ENCODE peak calls at places on chromosomes 1 and 21, in six cellular contexts. R is IMR-90, O is thoracic aorta, Q is breast epithelium, L is cardiac fibroblast, A is neural crest cell. Z is an unnamed sample.

GRCh38 chr1:94255476-94255875 is 18.1 kb upstream of the ARHGAP29 start:
- DNase-seq in R (peak; percentile 33), O (no peak), Q (no peak), L (peak; percentile 72), A (no peak), Z (no peak)

GRCh38 chr1:21573971-21574458 is 64.8 kb downstream of the ALPL start:
- DNase-seq in R (peak; percentile 75), O (no peak), Q (peak; percentile 85), L (peak; percentile 95), A (peak; percentile 51), Z (peak; percentile 47)

GRCh38 chr1:222276062-222276461 is 271.8 kb downstream of the HHIPL2 start:
- DNase-seq in R (no peak), O (no peak), Q (no peak), L (no peak), A (no peak), Z (no peak)

GRCh38 chr1:58773406-58773840 is 10.4 kb downstream of the JUN start:
- DNase-seq in R (peak; percentile 84), O (peak; percentile 62), Q (peak; percentile 61), L (peak; percentile 95), A (no peak), Z (peak; percentile 30)

GRCh38 chr1:156245451-156246232 is 2.2 kb downstream of the PAQR6 start:
- DNase-seq in R (no peak), O (no peak), Q (no peak), L (no peak), A (no peak), Z (peak; percentile 67)

GRCh38 chr1:215657016-215657415 is 89.9 kb downstream of the KCTD3 start:
- DNase-seq in R (no peak), O (no peak), Q (no peak), L (no peak), A (no peak), Z (no peak)

GRCh38 chr21:36134820-36135390 is at the start of gene CBR3:
- DNase-seq in R (peak; percentile 41), O (no peak), Q (no peak), L (peak; percentile 61), A (peak; percentile 23), Z (peak; percentile 39)

GRCh38 chr1:236545621-236546169 is 21.9 kb downstream of the LGALS8 start:
- DNase-seq in R (no peak), O (no peak), Q (no peak), L (no peak), A (no peak), Z (no peak)

GRCh38 chr1:88763649-88764406 is 79.8 kb downstream of the PKN2 start:
- DNase-seq in R (peak; percentile 66), O (no peak), Q (no peak), L (peak; percentile 49), A (no peak), Z (no peak)

GRCh38 chr1:154716012-154716411 is 108.0 kb upstream of the ADAR start:
- DNase-seq in R (no peak), O (no peak), Q (no peak), L (peak; percentile 39), A (no peak), Z (no peak)

GRCh38 chr1:175169305-175170018 is 23.1 kb downstream of the KIAA0040 start:
- DNase-seq in R (no peak), O (no peak), Q (no peak), L (peak; percentile 68), A (no peak), Z (no peak)

GRCh38 chr1:3453203-3453761 is 1.2 kb upstream of the ARHGEF16 start:
- DNase-seq in R (peak; percentile 48), O (no peak), Q (peak; percentile 85), L (peak; percentile 66), A (peak; percentile 92), Z (peak; percentile 90)

GRCh38 chr1:61561666-61562065 is 163.3 kb downstream of the TM2D1 start:
- DNase-seq in R (no peak), O (no peak), Q (no peak), L (peak; percentile 65), A (no peak), Z (no peak)

GRCh38 chr21:36156815-36157670 is at the start of gene DOP1B:
- DNase-seq in R (no peak), O (no peak), Q (no peak), L (no peak), A (peak; percentile 39), Z (peak; percentile 48)

GRCh38 chr1:171160611-171161354 is 24.3 kb upstream of the FMO2 start:
- DNase-seq in R (no peak), O (no peak), Q (no peak), L (peak; percentile 34), A (no peak), Z (no peak)

GRCh38 chr1:76281306-76281705 is 206.8 kb downstream of the ST6GALNAC3 start:
- DNase-seq in R (no peak), O (no peak), Q (no peak), L (no peak), A (no peak), Z (no peak)

GRCh38 chr1:32666866-32667566 is 16.0 kb downstream of the RBBP4 start:
- DNase-seq in R (no peak), O (no peak), Q (no peak), L (no peak), A (no peak), Z (no peak)

GRCh38 chr1:93707956-93708355 is 26.3 kb upstream of the BCAR3 start:
- DNase-seq in R (no peak), O (no peak), Q (no peak), L (no peak), A (no peak), Z (peak; percentile 71)

GRCh38 chr1:235881930-235882700 is 15.4 kb upstream of the LYST start:
- DNase-seq in R (no peak), O (no peak), Q (no peak), L (no peak), A (no peak), Z (no peak)

GRCh38 chr1:111992396-111992985 is 3.0 kb upstream of the KCND3 start:
- DNase-seq in R (no peak), O (no peak), Q (no peak), L (no peak), A (no peak), Z (no peak)

GRCh38 chr1:207811920-207812720 is 60.3 kb downstream of the CD46 start:
- DNase-seq in R (peak; percentile 32), O (no peak), Q (peak; percentile 90), L (peak; percentile 51), A (no peak), Z (no peak)

GRCh38 chr21:38386967-38387366 is 111.3 kb downstream of the ERG start:
- DNase-seq in R (no peak), O (no peak), Q (no peak), L (peak; percentile 22), A (no peak), Z (no peak)

GRCh38 chr1:214563881-214564280 is 12.5 kb upstream of the PTPN14 start:
- DNase-seq in R (peak; percentile 40), O (no peak), Q (no peak), L (peak; percentile 66), A (no peak), Z (no peak)

GRCh38 chr1:162387226-162388082 is 5.9 kb downstream of the C1orf226 start:
- DNase-seq in R (no peak), O (no peak), Q (no peak), L (no peak), A (no peak), Z (no peak)

GRCh38 chr1:185300152-185300551 is 16.9 kb downstream of the IVNS1ABP start:
- DNase-seq in R (no peak), O (no peak), Q (no peak), L (no peak), A (no peak), Z (no peak)

GRCh38 chr1:233269656-233270055 is 25.9 kb downstream of the PCNX2 start:
- DNase-seq in R (peak; percentile 73), O (no peak), Q (no peak), L (peak; percentile 19), A (no peak), Z (no peak)

GRCh38 chr1:82560566-82560965 is 759.8 kb downstream of the ADGRL2 start:
- DNase-seq in R (no peak), O (no peak), Q (no peak), L (no peak), A (no peak), Z (no peak)

GRCh38 chr1:25580933-25581332 is 35.7 kb upstream of the MAN1C1 start:
- DNase-seq in R (no peak), O (no peak), Q (no peak), L (no peak), A (no peak), Z (no peak)
- TF ChIP-seq CTCF in R (no peak), O (no peak), Q (no peak), L (no peak), A (no peak), Z (no peak)

GRCh38 chr1:96842215-96842614 is 120.6 kb downstream of the PTBP2 start:
- DNase-seq in R (peak; percentile 20), O (no peak), Q (no peak), L (peak; percentile 33), A (no peak), Z (no peak)
- TF ChIP-seq CTCF in R (peak; percentile 45), O (no peak), Q (no peak), L (peak; percentile 43), A (no peak), Z (peak; percentile 20)

DNA sequence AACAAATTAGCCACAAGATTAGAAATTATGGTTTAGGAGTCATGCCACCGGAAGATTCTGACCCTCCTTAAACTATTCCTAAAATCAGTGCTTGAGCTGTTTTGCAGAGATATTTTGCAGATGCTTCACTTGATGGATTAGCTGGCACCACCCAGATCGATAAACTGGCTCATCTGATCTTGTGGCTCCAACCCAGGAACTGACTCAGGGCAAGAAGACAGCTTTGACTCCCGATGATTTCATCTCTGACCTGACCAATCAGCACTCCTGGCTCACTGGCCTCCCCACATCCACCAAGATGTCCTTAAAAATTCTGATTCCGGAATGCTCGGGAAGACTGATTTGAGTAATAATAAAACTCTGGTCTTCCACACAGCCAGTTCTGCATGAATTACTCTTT is 221.6 kb downstream of the RHOU start:
- DNase-seq in R (peak; percentile 15), O (no peak), Q (no peak), L (no peak), A (no peak), Z (no peak)
- TF ChIP-seq CTCF in R (no peak), O (no peak), Q (no peak), L (no peak), A (no peak), Z (no peak)

DNA sequence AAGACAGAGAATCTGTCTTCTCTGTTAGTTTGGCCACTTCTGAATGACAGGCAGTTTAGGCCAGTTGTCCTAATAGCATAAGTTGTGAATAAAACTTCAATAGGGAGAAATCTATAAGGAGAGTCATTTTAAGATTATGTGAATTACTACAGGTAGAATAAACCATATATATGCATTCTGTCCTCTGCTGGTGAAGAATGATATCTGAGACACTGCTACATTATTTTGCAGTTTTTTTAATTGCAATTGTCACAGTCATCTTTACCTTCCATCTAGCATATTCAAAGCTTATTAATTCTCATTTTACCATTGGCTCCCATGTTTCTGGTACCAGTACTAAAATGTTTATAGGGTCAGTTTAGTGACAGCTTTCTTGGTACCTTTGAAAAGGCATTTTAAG is 519.6 kb upstream of the DEPDC1 start:
- DNase-seq in R (no peak), O (no peak), Q (no peak), L (no peak), A (no peak), Z (no peak)
- TF ChIP-seq CTCF in R (no peak), O (no peak), Q (no peak), L (no peak), A (peak; percentile 26), Z (no peak)

DNA sequence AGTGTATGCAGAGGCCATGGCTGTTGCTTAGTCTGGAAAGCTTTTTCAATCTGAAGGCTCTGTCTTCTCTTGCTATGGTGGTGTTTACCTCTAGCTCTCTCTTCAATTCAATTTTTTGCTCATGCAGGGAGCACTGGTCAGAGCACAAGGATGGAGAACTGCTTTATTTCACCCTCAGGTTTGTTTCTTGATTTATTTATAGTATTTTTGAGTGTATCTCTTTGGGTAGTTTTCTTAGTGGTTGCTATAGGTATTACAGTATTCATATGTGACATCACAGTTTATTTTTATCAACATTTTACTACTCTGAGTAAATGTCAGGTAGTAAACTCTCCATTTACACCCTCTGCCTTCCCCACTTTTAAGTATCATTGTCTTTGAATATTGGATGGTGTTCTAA is 147.9 kb downstream of the RASAL2 start:
- DNase-seq in R (no peak), O (no peak), Q (no peak), L (peak; percentile 25), A (no peak), Z (no peak)
- TF ChIP-seq CTCF in R (peak; percentile 20), O (no peak), Q (no peak), L (peak; percentile 35), A (peak; percentile 53), Z (no peak)